ENCODE peak calls at places on chromosomes 13 and 19, in four cellular contexts. U, D, Z and K are unnamed samples.

GRCh38 chr19:43983544-43983911 is 460 bp upstream of the ZNF155 start:
- DNase-seq in D (no peak), Z (no peak), U (no peak), K (no peak)

GRCh38 chr13:26075498-26075897 is 23.7 kb upstream of the SHISA2 start:
- DNase-seq in Z (no peak), U (no peak), D (no peak), K (no peak)

GRCh38 chr19:43562698-43563241 is 12.6 kb downstream of the XRCC1 start:
- DNase-seq in Z (peak; percentile 89), U (peak; percentile 82), D (peak; percentile 20), K (no peak)

GRCh38 chr13:51674276-51674675 is 90.0 kb downstream of the WDFY2 start:
- DNase-seq in D (no peak), Z (peak; percentile 73), U (no peak), K (no peak)

GRCh38 chr19:1265611-1266115 is 3.5 kb upstream of the CIRBP start:
- DNase-seq in D (no peak), Z (no peak), U (peak; percentile 85), K (no peak)

GRCh38 chr13:55963934-55964333 is 1176.8 kb upstream of the PRR20A start:
- DNase-seq in Z (no peak), U (no peak), D (no peak), K (no peak)

GRCh38 chr19:6221220-6221877 is 58.4 kb downstream of the MLLT1 start:
- DNase-seq in U (no peak), D (no peak), Z (peak; percentile 62), K (no peak)

GRCh38 chr19:32234663-32235217 is 110.7 kb upstream of the ZNF507 start:
- DNase-seq in U (no peak), D (no peak), Z (no peak), K (no peak)

GRCh38 chr13:112711528-112712265 is 21.9 kb downstream of the ATP11A start:
- DNase-seq in D (peak; percentile 96), U (peak; percentile 93), Z (peak; percentile 80), K (peak; percentile 97)

GRCh38 chr13:58655086-58655485 is 1023.5 kb downstream of the PCDH17 start:
- DNase-seq in Z (no peak), D (no peak), U (no peak), K (no peak)

GRCh38 chr19:5097331-5097930 is 128.5 kb downstream of the KDM4B start:
- DNase-seq in D (no peak), Z (no peak), U (no peak), K (no peak)

GRCh38 chr19:23716792-23717191 is 29.8 kb upstream of the ZNF675 start:
- DNase-seq in Z (no peak), D (no peak), U (no peak), K (no peak)

GRCh38 chr13:111372651-111373425 is 52.4 kb downstream of the TEX29 start:
- DNase-seq in D (no peak), U (no peak), Z (no peak), K (no peak)

GRCh38 chr19:4233282-4233853 is 4.0 kb downstream of the EBI3 start:
- DNase-seq in Z (peak; percentile 94), U (no peak), D (no peak), K (no peak)

GRCh38 chr13:76723551-76724232 is 162.5 kb downstream of the KCTD12 start:
- DNase-seq in D (peak; percentile 54), U (peak; percentile 25), Z (no peak), K (peak; percentile 42)

GRCh38 chr13:66940113-66940512 is 290.0 kb downstream of the PCDH9 start:
- DNase-seq in Z (no peak), U (no peak), D (no peak), K (peak; percentile 48)

GRCh38 chr19:5907216-5907615 is 2.5 kb downstream of the VMAC start:
- DNase-seq in Z (no peak), U (no peak), D (no peak), K (no peak)

GRCh38 chr13:48828962-48829405 is 146.7 kb upstream of the FNDC3A start:
- DNase-seq in U (no peak), D (no peak), Z (no peak), K (peak; percentile 50)

GRCh38 chr13:85864963-85865530 is 65.8 kb upstream of the SLITRK6 start:
- DNase-seq in Z (no peak), U (no peak), D (peak; percentile 3), K (peak; percentile 4)

GRCh38 chr13:50636007-50636704 is 207.3 kb downstream of the DLEU7 start:
- DNase-seq in Z (no peak), D (no peak), U (no peak), K (no peak)

GRCh38 chr19:55145241-55145640 is 3.8 kb downstream of the TNNT1 start:
- DNase-seq in U (no peak), D (no peak), Z (no peak), K (no peak)

GRCh38 chr19:55149078-55150003 is at the start of gene TNNT1:
- DNase-seq in U (no peak), Z (no peak), D (no peak), K (no peak)

GRCh38 chr19:55147408-55148251 is 1.4 kb downstream of the TNNT1 start:
- DNase-seq in U (no peak), D (no peak), Z (no peak), K (no peak)

GRCh38 chr19:55146648-55147218 is 2.3 kb downstream of the TNNT1 start:
- DNase-seq in U (no peak), Z (no peak), D (no peak), K (no peak)

GRCh38 chr19:55146078-55146647 is 2.8 kb downstream of the TNNT1 start:
- DNase-seq in U (no peak), Z (no peak), D (no peak), K (no peak)
- TF ChIP-seq CTCF in U (no peak), Z (no peak), D (peak; percentile 59), K (peak; percentile 67)

GRCh38 chr19:12913011-12913561 is 6.0 kb downstream of the SYCE2 start:
- DNase-seq in D (peak; percentile 21), Z (peak; percentile 79), U (peak; percentile 65), K (peak; percentile 23)

GRCh38 chr19:12918253-12918652 is 840 bp downstream of the SYCE2 start:
- DNase-seq in D (no peak), U (no peak), Z (no peak), K (no peak)

GRCh38 chr19:12913871-12914690 is 5.0 kb downstream of the SYCE2 start:
- DNase-seq in D (no peak), U (peak; percentile 29), Z (no peak), K (no peak)
- H3K4me3 ChIP-seq in D (no peak overlapping the region), U (no peak overlapping the region), Z (no peak overlapping the region), K (no peak overlapping the region)

DNA sequence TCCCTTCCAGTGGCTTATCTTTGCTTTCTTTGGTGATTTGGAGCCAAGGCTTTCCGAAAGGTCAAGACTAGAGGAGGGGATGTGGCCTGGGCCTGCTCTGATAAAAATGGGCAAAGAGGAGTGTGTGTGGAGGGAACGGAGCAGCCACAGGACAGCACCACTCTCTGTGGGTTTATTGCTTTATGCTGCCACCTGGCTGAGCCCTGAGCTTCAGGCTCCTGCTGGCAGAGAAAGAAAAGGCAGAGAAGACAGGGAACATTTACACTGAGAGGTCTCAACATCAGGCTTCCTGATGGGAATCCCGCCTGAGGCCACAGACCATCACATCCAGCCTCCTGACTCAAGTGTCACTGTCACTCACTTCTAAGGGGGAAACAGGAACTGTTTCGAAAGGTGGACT is 9.2 kb upstream of the GSX1 start:
- DNase-seq in Z (no peak), D (no peak), U (no peak), K (no peak)
- TF ChIP-seq CTCF in Z (no peak), D (peak; percentile 59), U (no peak), K (peak; percentile 53)

DNA sequence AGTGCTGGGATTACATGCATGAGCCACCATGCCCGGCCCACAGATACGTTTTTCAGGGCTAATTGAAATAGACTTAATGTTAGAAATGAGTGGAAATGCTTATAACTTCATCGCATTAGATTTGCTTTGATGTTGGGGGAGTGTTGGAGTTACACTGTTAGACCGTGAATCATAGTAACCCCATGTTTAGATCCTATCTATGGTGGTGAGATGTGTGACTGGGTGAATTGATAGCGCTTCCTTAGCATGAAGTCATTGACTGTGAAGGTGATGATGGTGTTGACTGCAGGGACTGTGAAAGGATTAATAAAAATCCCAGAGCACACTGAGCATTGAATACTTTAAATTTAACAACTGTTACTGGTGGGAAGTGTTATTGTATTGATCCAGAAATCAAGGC is 1.7 kb downstream of the ZNF264 start:
- DNase-seq in U (no peak), Z (no peak), D (no peak), K (no peak)
- H3K4me3 ChIP-seq in U (peak overlapping the region; percentile 90), Z (peak overlapping the region; percentile 90), D (peak overlapping the region; percentile 97), K (peak overlapping the region; percentile 91)

DNA sequence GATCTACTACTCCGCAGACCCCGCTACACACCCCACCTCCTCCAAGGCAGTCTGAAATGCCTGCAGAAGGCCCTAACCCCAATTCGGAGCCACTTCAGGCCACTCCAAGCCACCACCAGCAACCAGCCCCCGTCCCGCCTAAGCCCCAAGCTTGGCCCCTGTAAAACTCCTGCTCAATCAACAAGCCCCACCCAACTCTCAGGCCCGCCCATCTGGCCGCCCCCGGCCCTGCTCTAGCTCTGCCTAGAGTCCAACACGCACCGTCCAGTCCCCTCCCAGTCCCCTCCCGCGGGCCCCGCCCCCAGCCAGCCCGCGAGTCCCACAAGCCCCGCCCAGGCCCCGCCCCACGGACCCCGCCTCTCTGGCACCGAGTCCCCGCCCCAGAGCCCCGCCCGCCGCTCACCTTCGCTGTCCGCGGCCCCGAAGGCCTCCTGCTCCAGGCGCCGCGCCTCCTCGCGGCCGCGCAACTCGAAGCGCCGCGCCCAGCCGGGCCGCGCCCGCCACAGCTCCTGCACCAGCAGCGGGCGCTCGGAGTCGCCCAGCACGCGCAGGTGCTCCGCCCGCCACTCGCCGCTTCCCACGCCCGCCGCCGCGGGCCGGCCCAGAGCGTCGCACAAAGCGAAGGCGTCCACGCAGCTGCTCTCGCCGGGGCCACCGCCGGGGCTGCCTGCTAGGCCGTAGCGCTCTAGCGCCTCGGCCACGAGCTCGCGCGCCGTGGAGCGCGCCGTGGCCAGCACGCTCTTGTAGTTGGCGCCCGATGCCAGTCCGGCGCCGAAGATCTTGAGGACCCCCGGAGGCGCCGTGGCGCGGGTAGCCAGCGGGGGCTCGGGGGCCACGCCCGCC is 1.6 kb downstream of the RASIP1 start:
- DNase-seq in U (peak; percentile 83), D (no peak), Z (peak; percentile 96), K (peak; percentile 42)
- TF ChIP-seq CTCF in U (peak; percentile 36), D (no peak), Z (no peak), K (no peak)

GRCh38 chr19:15008308-15008707 is 28.6 kb upstream of the SLC1A6 start:
- DNase-seq in Z (no peak), D (no peak), U (no peak), K (no peak)

GRCh38 chr19:15015946-15016542 is 33.2 kb upstream of the CASP14 start:
- DNase-seq in U (no peak), Z (no peak), D (no peak), K (no peak)

GRCh38 chr19:15014579-15014978 is 34.7 kb upstream of the CASP14 start:
- DNase-seq in U (no peak), Z (no peak), D (no peak), K (no peak)

DNA sequence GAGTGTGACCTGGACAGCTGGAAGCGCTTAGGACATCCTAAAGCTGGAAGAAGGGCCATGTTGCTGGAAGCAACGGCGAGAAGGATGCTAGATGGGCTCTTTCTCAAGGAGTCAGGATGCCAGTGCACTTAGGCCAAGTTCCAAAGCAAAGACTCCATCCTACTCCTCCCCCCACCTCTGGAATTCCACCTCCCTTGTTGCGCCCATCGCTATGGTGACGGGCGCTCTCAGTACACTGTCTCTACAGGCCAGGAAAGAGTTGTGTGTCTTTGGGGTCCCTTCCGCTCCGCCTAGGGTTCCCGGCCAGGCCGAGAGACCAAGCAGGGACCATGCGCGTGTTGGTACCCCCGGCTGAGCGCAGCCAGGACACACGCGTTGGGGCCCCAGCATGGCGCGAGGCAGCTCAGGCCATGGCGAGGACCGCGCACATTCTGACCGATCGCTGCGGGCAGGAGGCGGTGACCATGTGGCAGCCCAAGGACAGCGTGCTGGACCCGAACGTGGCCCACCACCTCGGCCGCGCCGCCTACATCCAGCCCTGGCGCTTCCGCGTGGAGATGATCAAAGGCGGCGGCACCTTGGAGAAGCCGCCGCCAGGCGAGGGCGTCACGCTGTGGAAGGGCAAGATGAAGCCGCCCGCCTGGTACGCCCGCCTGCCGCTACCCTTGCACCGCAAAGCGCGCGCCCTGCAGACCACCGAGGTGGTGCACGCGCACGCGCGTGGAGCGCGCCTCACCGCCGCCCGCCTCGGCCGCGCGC is 31.0 kb upstream of the SLC1A6 start:
- DNase-seq in U (no peak), D (no peak), Z (no peak), K (no peak)
- H3K4me3 ChIP-seq in U (no peak overlapping the region), D (no peak overlapping the region), Z (no peak overlapping the region), K (no peak overlapping the region)